ENCODE peak calls at places on chromosomes 16 and 17, in four cellular contexts. N is GM12878, Z is SK-N-SH, T is HepG2. H is an unnamed sample.

GRCh38 chr16:67198238-67198734 is 645 bp upstream of the ELMO3 start:
- DNase-seq in N (no peak), T (no peak), Z (peak), H (no peak)

GRCh38 chr17:80474933-80475915 is 1.2 kb downstream of the NPTX1 start:
- DNase-seq in T (no peak), Z (peak), N (no peak), H (no peak)

GRCh38 chr16:56477096-56477878 is 25.9 kb downstream of the OGFOD1 start:
- DNase-seq in T (peak), Z (no peak), N (no peak), H (peak)

GRCh38 chr16:502179-502943 is 25.2 kb upstream of the CAPN15 start:
- DNase-seq in N (no peak), Z (no peak), T (peak), H (no peak)

GRCh38 chr16:86050111-86050510 is 151.1 kb downstream of the IRF8 start:
- DNase-seq in N (no peak), T (no peak), Z (no peak), H (no peak)

GRCh38 chr17:6857904-6858303 is 26.4 kb upstream of the TEKT1 start:
- DNase-seq in T (no peak), Z (no peak), N (no peak), H (no peak)

GRCh38 chr17:14506364-14506763 is 205.5 kb downstream of the HS3ST3B1 start:
- DNase-seq in Z (no peak), T (no peak), N (no peak), H (no peak)

GRCh38 chr17:31672161-31672819 is 186.8 kb downstream of the COPRS start:
- DNase-seq in N (no peak), T (no peak), Z (no peak), H (no peak)

GRCh38 chr16:82630219-82630618 is 3.5 kb downstream of the CDH13 start:
- DNase-seq in N (no peak), T (no peak), Z (no peak), H (no peak)

GRCh38 chr17:74222399-74222798 is 9.0 kb downstream of the TTYH2 start:
- DNase-seq in T (no peak), N (no peak), Z (no peak), H (no peak)

GRCh38 chr17:17398928-17399926 is 77.6 kb upstream of the MED9 start:
- DNase-seq in N (no peak), T (no peak), Z (peak), H (no peak)

GRCh38 chr16:85832578-85833539 is 33.4 kb downstream of the COX4I1 start:
- DNase-seq in N (no peak), T (no peak), Z (no peak), H (no peak)

GRCh38 chr17:31693433-31694210 is 165.4 kb downstream of the COPRS start:
- DNase-seq in T (no peak), N (no peak), Z (no peak), H (no peak)

GRCh38 chr17:58153046-58153445 is 4.9 kb downstream of the OR4D1 start:
- DNase-seq in T (no peak), N (no peak), Z (no peak), H (no peak)

GRCh38 chr16:67959520-67959919 is 8.9 kb downstream of the SLC12A4 start:
- DNase-seq in T (no peak), N (no peak), Z (no peak), H (peak)

GRCh38 chr17:17683710-17684365 is 2.6 kb downstream of the RAI1 start:
- DNase-seq in T (no peak), N (no peak), Z (no peak), H (no peak)

GRCh38 chr17:2064511-2064910 is 9.6 kb downstream of the HIC1 start:
- DNase-seq in Z (no peak), N (no peak), T (no peak), H (no peak)

GRCh38 chr16:12122202-12122601 is 145.7 kb downstream of the SNX29 start:
- DNase-seq in T (no peak), Z (no peak), N (no peak), H (no peak)

GRCh38 chr17:48012151-48012520 is 25.5 kb downstream of the COPZ2 start:
- DNase-seq in N (no peak), Z (peak), T (no peak), H (peak)

GRCh38 chr17:43791589-43791988 is 11.4 kb downstream of the CFAP97D1 start:
- DNase-seq in T (peak), Z (peak), N (no peak), H (peak)

GRCh38 chr17:78788451-78788850 is 6.4 kb upstream of the CYTH1 start:
- DNase-seq in N (no peak), Z (no peak), T (no peak), H (no peak)

GRCh38 chr17:37848690-37849616 is 75.3 kb upstream of the TBC1D3K start:
- DNase-seq in T (no peak), Z (no peak), N (peak), H (no peak)

GRCh38 chr16:26454102-26454501 is 612.6 kb upstream of the C16orf82 start:
- DNase-seq in N (no peak), T (no peak), Z (no peak), H (no peak)

GRCh38 chr16:84315422-84315821 is 20.7 kb downstream of the WFDC1 start:
- DNase-seq in T (peak), Z (no peak), N (no peak), H (no peak)

GRCh38 chr16:65524997-65525396 is 403.1 kb upstream of the CDH11 start:
- DNase-seq in Z (no peak), T (no peak), N (no peak), H (no peak)

GRCh38 chr16:48720266-48720665 is 110.3 kb upstream of the N4BP1 start:
- DNase-seq in N (no peak), Z (no peak), T (peak), H (no peak)

GRCh38 chr16:84229421-84229820 is 10.4 kb downstream of the KCNG4 start:
- DNase-seq in T (no peak), Z (no peak), N (no peak), H (no peak)

GRCh38 chr17:77366558-77367245 is 225.9 kb downstream of the SEC14L1 start:
- DNase-seq in N (no peak), Z (peak), T (no peak), H (no peak)

GRCh38 chr16:3129137-3130131 is 5.4 kb upstream of the ZNF213 start:
- DNase-seq in N (no peak), Z (peak), T (peak), H (peak)

GRCh38 chr17:79983456-79983855 is 52.2 kb downstream of the TBC1D16 start:
- DNase-seq in N (no peak), Z (peak), T (no peak), H (no peak)

GRCh38 chr16:87582966-87583325 is 19.4 kb upstream of the JPH3 start:
- DNase-seq in N (no peak), Z (no peak), T (no peak), H (no peak)

GRCh38 chr16:87584975-87585374 is 17.3 kb upstream of the JPH3 start:
- DNase-seq in Z (no peak), N (no peak), T (no peak), H (no peak)

GRCh38 chr16:87585452-87586200 is 16.7 kb upstream of the JPH3 start:
- DNase-seq in Z (no peak), N (no peak), T (no peak), H (no peak)

GRCh38 chr16:87583453-87584131 is 18.7 kb upstream of the JPH3 start:
- DNase-seq in N (no peak), T (no peak), Z (no peak), H (no peak)

GRCh38 chr16:87584271-87584670 is 18.0 kb upstream of the JPH3 start:
- DNase-seq in N (no peak), T (no peak), Z (no peak), H (no peak)
- TF ChIP-seq FOXM1 in N (no peak), T (no peak), Z (no peak), H (no peak)

DNA sequence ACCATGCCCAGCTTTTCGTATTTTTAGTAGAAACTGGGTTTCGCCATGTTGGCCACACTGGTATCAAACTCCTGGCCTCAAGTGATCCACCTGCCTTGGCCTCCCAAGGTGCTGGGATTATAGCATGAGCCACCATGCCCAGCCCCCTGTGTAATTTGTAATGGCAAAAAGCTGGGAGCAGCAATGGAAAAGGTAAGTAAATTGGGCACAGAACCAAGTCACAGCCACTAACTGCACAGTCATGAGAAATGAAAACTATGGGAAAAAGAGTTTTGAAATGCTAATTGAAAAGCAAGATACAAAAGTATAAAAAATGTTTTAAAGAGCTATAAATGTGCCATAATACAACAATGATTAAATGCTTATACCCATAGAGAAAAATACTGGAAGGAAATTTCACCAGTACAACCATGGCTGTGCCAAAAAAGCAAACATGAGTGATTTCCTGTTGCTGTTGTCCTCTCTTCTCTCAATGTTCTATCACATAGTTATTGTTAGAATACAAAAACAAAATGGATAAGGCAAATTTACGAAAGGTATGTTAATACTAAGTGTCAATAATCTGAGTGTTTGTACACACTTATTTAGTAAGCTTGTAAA is 6.2 kb downstream of the NTAN1 start:
- DNase-seq in N (no peak), Z (no peak), T (no peak), H (no peak)
- TF ChIP-seq CHD2 in N (no peak), Z (no peak), T (no peak), H (no peak)

DNA sequence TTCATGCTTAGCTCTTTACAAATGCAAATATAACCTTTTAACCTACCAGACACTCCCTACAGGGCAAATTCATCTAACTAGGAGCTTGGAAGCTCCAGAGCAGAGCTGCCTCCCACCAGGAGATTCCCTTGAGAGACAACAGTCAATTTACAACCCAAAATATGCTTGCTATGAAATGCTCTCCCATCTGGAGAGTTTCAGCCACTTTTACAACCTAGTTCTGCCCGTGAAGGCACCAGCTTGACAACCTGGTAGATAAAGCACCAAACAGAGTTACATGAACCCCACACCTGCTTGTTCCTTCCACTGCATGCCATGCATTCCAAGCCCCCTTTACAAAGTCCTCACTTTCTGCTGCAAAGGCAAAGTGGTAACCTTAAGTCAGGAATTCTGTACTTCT is 215.3 kb upstream of the KIF2B start:
- DNase-seq in Z (no peak), N (no peak), T (no peak), H (no peak)
- TF ChIP-seq FOXM1 in Z (no peak), N (no peak), T (no peak), H (no peak)

GRCh38 chr16:19888834-19889233 is 4.2 kb upstream of the GPRC5B start:
- DNase-seq in N (no peak), Z (no peak), T (no peak), H (no peak)

GRCh38 chr16:19892902-19893301 is 8.3 kb upstream of the GPRC5B start:
- DNase-seq in Z (no peak), N (no peak), T (no peak), H (no peak)

GRCh38 chr16:19886061-19886792 is 1.6 kb upstream of the GPRC5B start:
- DNase-seq in T (peak), N (peak), Z (peak), H (peak)

GRCh38 chr16:19894586-19894985 is 9.9 kb upstream of the GPRC5B start:
- DNase-seq in T (no peak), Z (no peak), N (no peak), H (no peak)

DNA sequence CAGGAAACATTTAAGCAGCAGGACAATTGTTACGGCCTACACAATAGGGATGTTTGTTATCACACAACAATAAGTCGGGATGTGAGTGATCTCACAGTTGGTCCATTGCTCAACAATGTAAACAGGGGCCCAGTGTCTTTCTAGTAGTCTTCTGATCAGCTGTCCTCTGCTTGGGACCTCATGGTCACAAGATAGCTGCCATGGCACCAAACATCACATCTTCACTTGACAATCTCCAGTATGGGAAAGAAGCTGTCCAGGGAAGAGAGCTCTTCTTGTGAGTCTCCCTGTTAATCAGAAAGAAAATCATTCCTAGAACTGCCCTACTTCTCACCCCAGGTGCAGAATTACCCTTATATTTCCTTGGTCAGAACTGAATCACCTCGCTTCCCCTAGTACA is 6.3 kb upstream of the GPRC5B start:
- DNase-seq in N (no peak), Z (no peak), T (no peak), H (no peak)
- TF ChIP-seq CHD2 in N (no peak), Z (no peak), T (no peak), H (no peak)

GRCh38 chr17:40547079-40547784 is 18.0 kb downstream of the CCR7 start:
- DNase-seq in Z (no peak), T (no peak), N (no peak), H (no peak)

GRCh38 chr17:40548491-40548981 is 16.7 kb downstream of the CCR7 start:
- DNase-seq in Z (no peak), N (no peak), T (no peak), H (no peak)

GRCh38 chr17:40547785-40548478 is 17.3 kb downstream of the CCR7 start:
- DNase-seq in Z (no peak), N (no peak), T (no peak), H (no peak)

GRCh38 chr17:40550608-40551007 is 14.7 kb downstream of the CCR7 start:
- DNase-seq in Z (no peak), N (no peak), T (no peak), H (no peak)

DNA sequence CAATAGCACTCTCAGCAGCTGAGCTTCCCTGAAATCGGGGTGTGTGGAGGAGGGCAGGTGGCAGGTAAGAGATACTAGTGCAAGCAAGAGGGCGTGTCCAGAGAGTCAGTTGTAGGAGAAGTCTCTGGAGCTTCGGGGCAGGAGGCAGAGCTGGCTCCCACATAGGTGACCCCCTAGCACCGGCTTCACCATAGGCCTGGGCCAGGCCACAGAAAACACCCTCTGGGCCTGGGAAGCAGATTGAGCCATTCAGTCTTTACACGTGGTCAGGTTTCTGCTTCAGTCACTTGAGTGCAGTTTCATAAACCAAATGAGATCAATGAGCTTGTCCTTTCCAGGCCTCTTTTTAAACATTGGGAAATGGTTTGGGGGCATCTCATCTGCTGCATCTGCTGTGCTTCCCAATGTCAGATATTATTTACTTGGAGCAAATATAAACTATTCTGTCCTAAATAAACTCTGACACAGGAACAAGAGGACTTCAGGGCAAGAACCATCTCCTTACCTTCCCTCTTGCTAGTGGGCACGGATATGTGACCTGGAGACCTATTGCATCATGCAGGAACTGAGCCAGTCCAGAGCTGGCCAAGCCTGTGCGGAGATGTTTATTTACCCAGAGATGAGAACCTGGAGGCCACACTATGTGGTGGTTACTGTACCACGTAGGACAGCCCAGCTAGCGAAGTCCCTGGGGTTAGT is 16.1 kb downstream of the CCR7 start:
- DNase-seq in T (peak), N (no peak), Z (peak), H (no peak)
- TF ChIP-seq FOXM1 in T (no peak), N (no peak), Z (no peak), H (no peak)

DNA sequence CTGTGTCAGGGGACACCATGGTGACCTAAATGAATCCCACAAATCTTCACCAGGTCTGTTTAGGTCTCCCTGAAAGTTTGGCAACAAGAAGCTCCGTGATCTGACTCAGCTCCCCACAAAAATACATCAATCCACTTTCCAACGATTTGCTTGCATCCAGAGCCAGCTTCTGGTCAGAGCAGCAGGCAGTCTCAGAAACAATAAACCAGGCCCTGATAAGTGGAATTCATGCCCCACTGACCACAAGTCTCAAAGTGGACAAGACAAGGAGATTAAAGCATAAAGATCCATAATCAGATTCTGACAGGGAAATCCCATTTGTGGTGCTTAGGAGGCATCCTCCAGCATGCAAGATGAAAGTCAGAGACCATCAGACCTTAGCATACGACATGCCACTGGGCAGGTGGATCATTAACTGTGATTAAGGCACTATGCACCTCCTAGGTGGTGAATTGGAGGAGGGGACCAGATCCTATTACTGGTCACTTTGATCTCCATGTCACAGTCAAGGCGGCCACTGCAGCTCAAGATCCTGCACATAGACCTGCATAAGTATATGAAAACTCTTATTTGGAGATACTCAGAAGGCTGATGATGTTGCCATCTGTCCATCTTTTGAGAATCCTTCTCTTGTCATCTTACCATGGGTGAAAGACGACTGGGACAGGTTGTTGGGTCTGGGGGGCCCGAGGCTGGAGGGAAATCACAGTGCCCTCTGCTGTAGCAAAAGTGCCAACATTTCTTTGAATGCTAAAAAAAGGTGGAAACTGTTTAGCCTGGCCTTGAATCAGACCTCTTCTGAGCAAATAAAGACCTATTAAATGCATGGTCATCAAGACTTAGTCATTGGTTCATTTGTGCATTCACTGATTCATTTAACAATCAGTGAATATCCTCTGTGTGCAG is 309.2 kb upstream of the CCL2 start:
- DNase-seq in Z (no peak), T (no peak), N (no peak), H (peak)
- TF ChIP-seq CHD2 in Z (no peak), T (no peak), N (no peak), H (no peak)

DNA sequence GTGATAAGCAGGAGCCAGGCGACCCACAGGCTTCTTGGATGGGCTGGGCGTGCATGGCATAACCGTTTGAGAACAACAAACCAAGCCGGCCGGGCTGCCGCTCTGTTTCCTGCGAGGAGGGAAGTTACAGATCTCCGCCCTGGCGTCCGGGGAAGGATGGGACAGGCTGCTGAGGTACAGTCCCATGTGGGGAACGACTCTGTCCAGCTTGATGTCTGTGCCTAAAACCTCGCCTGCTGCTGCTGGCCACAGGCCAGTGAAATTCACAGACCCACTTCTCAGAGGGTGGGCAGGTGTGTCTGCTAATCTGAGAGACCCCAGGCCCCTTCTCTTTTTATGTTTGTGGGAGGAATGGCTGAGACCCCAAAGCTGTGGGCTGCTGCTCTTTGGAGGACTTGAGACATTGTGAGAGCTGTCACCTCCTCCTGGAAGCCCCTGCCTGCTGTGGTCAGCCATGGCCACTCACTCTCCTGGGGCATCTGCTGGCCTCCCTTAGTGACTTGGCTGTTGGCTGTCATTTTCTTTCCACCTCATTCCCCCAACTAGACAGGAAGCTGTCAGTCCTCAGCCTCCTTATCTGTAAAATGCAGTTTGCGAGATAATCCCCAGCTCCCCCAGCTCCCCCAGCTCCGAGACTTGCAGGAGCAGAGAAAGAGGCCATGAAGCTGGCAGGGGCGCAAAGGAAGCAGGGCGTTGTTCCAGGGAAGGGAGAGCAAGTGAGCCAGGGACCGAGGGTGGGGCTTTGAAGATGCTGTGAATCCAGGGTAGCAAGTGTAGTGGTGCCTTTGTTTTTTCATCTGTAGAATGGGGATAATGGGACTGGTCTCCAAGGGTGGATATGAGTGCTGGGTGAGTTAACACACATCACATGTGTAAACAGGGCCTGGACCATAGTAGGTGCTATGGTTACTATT is 51.0 kb downstream of the CMIP start:
- DNase-seq in Z (peak), T (no peak), N (no peak), H (peak)
- TF ChIP-seq FOXM1 in Z (no peak), T (no peak), N (no peak), H (peak)

GRCh38 chr16:14374451-14375131 is 255.5 kb downstream of the PARN start:
- DNase-seq in N (no peak), Z (no peak), T (no peak), H (no peak)
- TF ChIP-seq CHD2 in N (no peak), Z (no peak), T (no peak), H (no peak)

GRCh38 chr16:20612551-20613470 is 36.6 kb upstream of the ACSM2B start:
- DNase-seq in N (no peak), T (no peak), Z (no peak), H (no peak)
- TF ChIP-seq FOXM1 in N (no peak), T (no peak), Z (no peak), H (no peak)

H was measured in K562.